ENCODE peak calls at places on chromosomes 7 and 10, in six cellular contexts. One of them, this sample, is unnamed.

GRCh38 chr10:117168135-117168674 is 29.1 kb upstream of the KCNK18 start:
- DNase-seq in hepatocyte: peak; percentile 84
- DNase-seq in PC-3: peak; percentile 49
- DNase-seq in SK-N-SH: peak; percentile 96
- DNase-seq in HCT116: no peak
- DNase-seq in neural progenitor cell: peak; percentile 88
- DNase-seq in this sample: peak; percentile 84

GRCh38 chr10:84352251-84352842 is 24.0 kb downstream of the CCSER2 start:
- DNase-seq in HCT116: peak; percentile 53
- DNase-seq in hepatocyte: peak; percentile 57
- DNase-seq in neural progenitor cell: peak; percentile 68
- DNase-seq in SK-N-SH: peak; percentile 65
- DNase-seq in PC-3: peak; percentile 67
- DNase-seq in this sample: peak; percentile 91

GRCh38 chr10:5591336-5591824 is 66.6 kb downstream of the CALML3 start:
- DNase-seq in neural progenitor cell: peak; percentile 54
- DNase-seq in hepatocyte: no peak
- DNase-seq in SK-N-SH: no peak
- DNase-seq in PC-3: no peak
- DNase-seq in HCT116: no peak
- DNase-seq in this sample: no peak

GRCh38 chr10:31242902-31243301 is 76.1 kb upstream of the ZEB1 start:
- DNase-seq in neural progenitor cell: no peak
- DNase-seq in SK-N-SH: peak; percentile 20
- DNase-seq in PC-3: peak; percentile 79
- DNase-seq in HCT116: peak; percentile 86
- DNase-seq in hepatocyte: peak; percentile 55
- DNase-seq in this sample: no peak

GRCh38 chr10:33273295-33274002 is 61.0 kb downstream of the NRP1 start:
- DNase-seq in SK-N-SH: peak; percentile 60
- DNase-seq in neural progenitor cell: peak; percentile 28
- DNase-seq in hepatocyte: peak; percentile 42
- DNase-seq in HCT116: no peak
- DNase-seq in PC-3: peak; percentile 100
- DNase-seq in this sample: peak; percentile 48

GRCh38 chr7:27774717-27775328 is 34.9 kb downstream of the TAX1BP1 start:
- DNase-seq in hepatocyte: peak; percentile 50
- DNase-seq in SK-N-SH: peak; percentile 9
- DNase-seq in HCT116: peak; percentile 12
- DNase-seq in PC-3: peak; percentile 70
- DNase-seq in neural progenitor cell: peak; percentile 39
- DNase-seq in this sample: peak; percentile 53

GRCh38 chr7:131745645-131746248 is 189.3 kb upstream of the PODXL start:
- DNase-seq in neural progenitor cell: peak; percentile 79
- DNase-seq in HCT116: no peak
- DNase-seq in PC-3: peak; percentile 55
- DNase-seq in SK-N-SH: no peak
- DNase-seq in hepatocyte: peak; percentile 77
- DNase-seq in this sample: peak; percentile 87

GRCh38 chr7:99124236-99124635 is 19.7 kb downstream of the SMURF1 start:
- DNase-seq in HCT116: no peak
- DNase-seq in PC-3: peak; percentile 22
- DNase-seq in hepatocyte: no peak
- DNase-seq in SK-N-SH: no peak
- DNase-seq in neural progenitor cell: no peak
- DNase-seq in this sample: no peak

GRCh38 chr10:17655567-17656146 is 11.7 kb downstream of the STAM start:
- DNase-seq in neural progenitor cell: no peak
- DNase-seq in hepatocyte: no peak
- DNase-seq in HCT116: no peak
- DNase-seq in PC-3: no peak
- DNase-seq in SK-N-SH: no peak
- DNase-seq in this sample: no peak

GRCh38 chr7:90721869-90722431 is 125.8 kb downstream of the CDK14 start:
- DNase-seq in SK-N-SH: no peak
- DNase-seq in HCT116: no peak
- DNase-seq in PC-3: no peak
- DNase-seq in neural progenitor cell: no peak
- DNase-seq in hepatocyte: no peak
- DNase-seq in this sample: no peak

GRCh38 chr7:102004831-102005230 is 187.4 kb downstream of the CUX1 start:
- DNase-seq in PC-3: no peak
- DNase-seq in HCT116: no peak
- DNase-seq in SK-N-SH: no peak
- DNase-seq in neural progenitor cell: no peak
- DNase-seq in hepatocyte: no peak
- DNase-seq in this sample: no peak

GRCh38 chr7:3134715-3135114 is 91.0 kb upstream of the CARD11 start:
- DNase-seq in hepatocyte: no peak
- DNase-seq in HCT116: no peak
- DNase-seq in SK-N-SH: no peak
- DNase-seq in PC-3: no peak
- DNase-seq in neural progenitor cell: no peak
- DNase-seq in this sample: no peak

GRCh38 chr7:24936121-24936824 is 43.7 kb downstream of the OSBPL3 start:
- DNase-seq in PC-3: peak; percentile 39
- DNase-seq in SK-N-SH: no peak
- DNase-seq in HCT116: no peak
- DNase-seq in neural progenitor cell: no peak
- DNase-seq in hepatocyte: no peak
- DNase-seq in this sample: no peak

GRCh38 chr7:23966941-23967340 is 256.9 kb downstream of the STK31 start:
- DNase-seq in neural progenitor cell: no peak
- DNase-seq in HCT116: no peak
- DNase-seq in PC-3: peak; percentile 4
- DNase-seq in SK-N-SH: no peak
- DNase-seq in hepatocyte: no peak
- DNase-seq in this sample: no peak

GRCh38 chr7:122844191-122844988 is 41.9 kb downstream of the CADPS2 start:
- DNase-seq in PC-3: peak; percentile 11
- DNase-seq in HCT116: no peak
- DNase-seq in neural progenitor cell: no peak
- DNase-seq in hepatocyte: no peak
- DNase-seq in SK-N-SH: no peak
- DNase-seq in this sample: no peak

GRCh38 chr7:13028036-13028730 is 340.8 kb downstream of the ARL4A start:
- DNase-seq in hepatocyte: no peak
- DNase-seq in HCT116: no peak
- DNase-seq in PC-3: no peak
- DNase-seq in SK-N-SH: no peak
- DNase-seq in neural progenitor cell: no peak
- DNase-seq in this sample: no peak

GRCh38 chr10:32084484-32084883 is 28.3 kb upstream of the KIF5B start:
- DNase-seq in neural progenitor cell: no peak
- DNase-seq in SK-N-SH: no peak
- DNase-seq in hepatocyte: no peak
- DNase-seq in PC-3: no peak
- DNase-seq in HCT116: no peak
- DNase-seq in this sample: no peak

GRCh38 chr7:111660478-111660877 is 98.2 kb upstream of the IMMP2L start:
- DNase-seq in hepatocyte: no peak
- DNase-seq in PC-3: no peak
- DNase-seq in SK-N-SH: no peak
- DNase-seq in neural progenitor cell: no peak
- DNase-seq in HCT116: no peak
- DNase-seq in this sample: no peak

GRCh38 chr7:106681815-106682495 is 21.0 kb upstream of the CCDC71L start:
- DNase-seq in HCT116: no peak
- DNase-seq in PC-3: peak; percentile 38
- DNase-seq in neural progenitor cell: no peak
- DNase-seq in hepatocyte: no peak
- DNase-seq in SK-N-SH: no peak
- DNase-seq in this sample: no peak

GRCh38 chr10:17793823-17794759 is 15.1 kb upstream of the MRC1 start:
- DNase-seq in hepatocyte: peak; percentile 46
- DNase-seq in HCT116: no peak
- DNase-seq in neural progenitor cell: no peak
- DNase-seq in PC-3: no peak
- DNase-seq in SK-N-SH: no peak
- DNase-seq in this sample: no peak

GRCh38 chr7:129780257-129781127 is 169.0 kb downstream of the NRF1 start:
- DNase-seq in hepatocyte: peak; percentile 92
- DNase-seq in SK-N-SH: peak; percentile 83
- DNase-seq in PC-3: peak; percentile 91
- DNase-seq in HCT116: peak; percentile 75
- DNase-seq in neural progenitor cell: peak; percentile 71
- DNase-seq in this sample: peak; percentile 90

GRCh38 chr10:15188629-15189028 is 20.1 kb upstream of the NMT2 start:
- DNase-seq in SK-N-SH: no peak
- DNase-seq in hepatocyte: no peak
- DNase-seq in PC-3: no peak
- DNase-seq in HCT116: no peak
- DNase-seq in neural progenitor cell: no peak
- DNase-seq in this sample: no peak

GRCh38 chr10:12041766-12042408 is 722 bp downstream of the UPF2 start:
- DNase-seq in neural progenitor cell: peak; percentile 20
- DNase-seq in PC-3: peak; percentile 11
- DNase-seq in SK-N-SH: no peak
- DNase-seq in hepatocyte: peak; percentile 56
- DNase-seq in HCT116: no peak
- DNase-seq in this sample: peak; percentile 39

GRCh38 chr7:112495820-112496462 is 15.2 kb downstream of the LSMEM1 start:
- DNase-seq in neural progenitor cell: peak; percentile 72
- DNase-seq in PC-3: peak; percentile 69
- DNase-seq in SK-N-SH: peak; percentile 57
- DNase-seq in hepatocyte: peak; percentile 59
- DNase-seq in HCT116: peak; percentile 65
- DNase-seq in this sample: peak; percentile 85

GRCh38 chr10:18421726-18422293 is 229.6 kb downstream of the NSUN6 start:
- DNase-seq in SK-N-SH: no peak
- DNase-seq in PC-3: no peak
- DNase-seq in HCT116: no peak
- DNase-seq in neural progenitor cell: no peak
- DNase-seq in hepatocyte: no peak
- DNase-seq in this sample: no peak

GRCh38 chr10:4250497-4250887 is 465.5 kb upstream of the KLF6 start:
- DNase-seq in hepatocyte: no peak
- DNase-seq in neural progenitor cell: no peak
- DNase-seq in PC-3: no peak
- DNase-seq in SK-N-SH: no peak
- DNase-seq in HCT116: no peak
- DNase-seq in this sample: no peak

GRCh38 chr10:71191459-71192113 is 20.8 kb upstream of the UNC5B start:
- DNase-seq in hepatocyte: no peak
- DNase-seq in HCT116: no peak
- DNase-seq in neural progenitor cell: peak; percentile 63
- DNase-seq in PC-3: no peak
- DNase-seq in SK-N-SH: peak; percentile 80
- DNase-seq in this sample: peak; percentile 82

GRCh38 chr7:100565133-100565571 is 8.5 kb downstream of the SAP25 start:
- DNase-seq in SK-N-SH: peak; percentile 26
- DNase-seq in PC-3: no peak
- DNase-seq in HCT116: no peak
- DNase-seq in hepatocyte: no peak
- DNase-seq in neural progenitor cell: no peak
- DNase-seq in this sample: no peak

GRCh38 chr7:138575897-138576428 is 115.9 kb downstream of the TRIM24 start:
- DNase-seq in HCT116: no peak
- DNase-seq in PC-3: no peak
- DNase-seq in hepatocyte: no peak
- DNase-seq in SK-N-SH: no peak
- DNase-seq in neural progenitor cell: no peak
- DNase-seq in this sample: no peak

GRCh38 chr7:6271091-6271658 is 1.2 kb downstream of the CYTH3 start:
- DNase-seq in hepatocyte: peak; percentile 54
- DNase-seq in SK-N-SH: peak; percentile 79
- DNase-seq in PC-3: peak; percentile 68
- DNase-seq in HCT116: no peak
- DNase-seq in neural progenitor cell: peak; percentile 51
- DNase-seq in this sample: peak; percentile 35

GRCh38 chr10:3785849-3786290 is 861 bp upstream of the KLF6 start:
- DNase-seq in hepatocyte: peak; percentile 48
- DNase-seq in PC-3: no peak
- DNase-seq in SK-N-SH: peak; percentile 67
- DNase-seq in neural progenitor cell: peak; percentile 55
- DNase-seq in HCT116: no peak
- DNase-seq in this sample: peak; percentile 62

GRCh38 chr7:117338020-117338419 is 15.2 kb upstream of the WNT2 start:
- DNase-seq in SK-N-SH: no peak
- DNase-seq in neural progenitor cell: no peak
- DNase-seq in hepatocyte: no peak
- DNase-seq in PC-3: peak; percentile 5
- DNase-seq in HCT116: no peak
- DNase-seq in this sample: no peak

GRCh38 chr7:158473238-158473637 is 114.4 kb downstream of the PTPRN2 start:
- DNase-seq in HCT116: no peak
- DNase-seq in PC-3: no peak
- DNase-seq in neural progenitor cell: peak; percentile 27
- DNase-seq in SK-N-SH: no peak
- DNase-seq in hepatocyte: no peak
- DNase-seq in this sample: peak; percentile 68
- TF ChIP-seq EZH2phosphoT487 in HCT116: no peak
- TF ChIP-seq EZH2phosphoT487 in PC-3: no peak
- TF ChIP-seq EZH2phosphoT487 in neural progenitor cell: no peak
- TF ChIP-seq EZH2phosphoT487 in SK-N-SH: no peak
- TF ChIP-seq EZH2phosphoT487 in hepatocyte: no peak
- TF ChIP-seq EZH2phosphoT487 in this sample: no peak

GRCh38 chr7:93231264-93231663 is 902 bp upstream of the VPS50 start:
- DNase-seq in SK-N-SH: no peak
- DNase-seq in neural progenitor cell: no peak
- DNase-seq in HCT116: no peak
- DNase-seq in PC-3: peak; percentile 36
- DNase-seq in hepatocyte: no peak
- DNase-seq in this sample: no peak

GRCh38 chr7:93228302-93228701 is 2.0 kb upstream of the HEPACAM2 start:
- DNase-seq in hepatocyte: peak; percentile 85
- DNase-seq in SK-N-SH: peak; percentile 41
- DNase-seq in PC-3: peak; percentile 81
- DNase-seq in neural progenitor cell: peak; percentile 71
- DNase-seq in HCT116: peak; percentile 50
- DNase-seq in this sample: peak; percentile 80

GRCh38 chr7:93231799-93232672 is at the start of gene VPS50:
- DNase-seq in HCT116: peak; percentile 95
- DNase-seq in PC-3: peak; percentile 96
- DNase-seq in SK-N-SH: peak; percentile 90
- DNase-seq in neural progenitor cell: peak; percentile 96
- DNase-seq in hepatocyte: peak; percentile 97
- DNase-seq in this sample: peak; percentile 99

GRCh38 chr7:93232673-93233018 is 480 bp downstream of the VPS50 start:
- DNase-seq in hepatocyte: no peak
- DNase-seq in PC-3: no peak
- DNase-seq in SK-N-SH: no peak
- DNase-seq in neural progenitor cell: peak; percentile 31
- DNase-seq in HCT116: no peak
- DNase-seq in this sample: peak; percentile 22
- TF ChIP-seq EZH2phosphoT487 in hepatocyte: no peak
- TF ChIP-seq EZH2phosphoT487 in PC-3: no peak
- TF ChIP-seq EZH2phosphoT487 in SK-N-SH: no peak
- TF ChIP-seq EZH2phosphoT487 in neural progenitor cell: no peak
- TF ChIP-seq EZH2phosphoT487 in HCT116: no peak
- TF ChIP-seq EZH2phosphoT487 in this sample: no peak

GRCh38 chr7:43600046-43600445 is 17.1 kb downstream of the STK17A start:
- DNase-seq in PC-3: no peak
- DNase-seq in SK-N-SH: no peak
- DNase-seq in neural progenitor cell: no peak
- DNase-seq in hepatocyte: no peak
- DNase-seq in HCT116: no peak
- DNase-seq in this sample: no peak
- TF ChIP-seq EZH2phosphoT487 in PC-3: no peak
- TF ChIP-seq EZH2phosphoT487 in SK-N-SH: no peak
- TF ChIP-seq EZH2phosphoT487 in neural progenitor cell: no peak
- TF ChIP-seq EZH2phosphoT487 in hepatocyte: no peak
- TF ChIP-seq EZH2phosphoT487 in HCT116: no peak
- TF ChIP-seq EZH2phosphoT487 in this sample: no peak

GRCh38 chr10:104291439-104291951 is 22.5 kb downstream of the GSTO2 start:
- DNase-seq in PC-3: peak; percentile 79
- DNase-seq in hepatocyte: peak; percentile 95
- DNase-seq in SK-N-SH: peak; percentile 91
- DNase-seq in HCT116: peak; percentile 73
- DNase-seq in neural progenitor cell: peak; percentile 94
- DNase-seq in this sample: peak; percentile 95
- TF ChIP-seq EZH2phosphoT487 in PC-3: no peak
- TF ChIP-seq EZH2phosphoT487 in hepatocyte: no peak
- TF ChIP-seq EZH2phosphoT487 in SK-N-SH: no peak
- TF ChIP-seq EZH2phosphoT487 in HCT116: no peak
- TF ChIP-seq EZH2phosphoT487 in neural progenitor cell: no peak
- TF ChIP-seq EZH2phosphoT487 in this sample: no peak

This sample was measured in GM23338.